ENCODE peak calls at places on chromosome 10, in eight cellular contexts. U, T, Z, K, Q, X, I and L are unnamed samples.

GRCh38 chr10:73609116-73609515 is 18.0 kb upstream of the USP54 start:
- DNase-seq in U (no peak), T (no peak), Z (no peak), K (no peak), Q (no peak), X (no peak), I (no peak), L (no peak)

GRCh38 chr10:132572545-132572937 is 35.0 kb downstream of the INPP5A start:
- DNase-seq in U (no peak), T (no peak), Z (no peak), K (no peak), Q (no peak), X (no peak), I (no peak), L (no peak)

GRCh38 chr10:116082762-116083161 is 190.2 kb downstream of the GFRA1 start:
- DNase-seq in U (no peak), T (no peak), Z (peak), K (no peak), Q (no peak), X (no peak), I (no peak), L (no peak)

GRCh38 chr10:109898666-109899577 is 24.4 kb downstream of the XPNPEP1 start:
- DNase-seq in U (peak), T (no peak), Z (peak), K (peak), Q (no peak), X (no peak), I (no peak), L (no peak)

GRCh38 chr10:21989453-21990154 is 13.9 kb downstream of the DNAJC1 start:
- DNase-seq in U (peak), T (no peak), Z (peak), K (peak), Q (peak), X (peak), I (peak), L (no peak)

GRCh38 chr10:59700709-59701108 is 8.9 kb downstream of the SLC16A9 start:
- DNase-seq in U (no peak), T (no peak), Z (no peak), K (no peak), Q (no peak), X (no peak), I (no peak), L (no peak)

GRCh38 chr10:17872191-17873091 is 63.3 kb downstream of the MRC1 start:
- DNase-seq in U (no peak), T (no peak), Z (no peak), K (no peak), Q (no peak), X (peak), I (no peak), L (no peak)

GRCh38 chr10:14056545-14057332 is 274.0 kb downstream of the FRMD4A start:
- DNase-seq in U (no peak), T (no peak), Z (no peak), K (no peak), Q (no peak), X (no peak), I (no peak), L (no peak)

GRCh38 chr10:124744688-124745055 is 494 bp upstream of the FAM53B start:
- DNase-seq in U (no peak), T (no peak), Z (no peak), K (no peak), Q (no peak), X (no peak), I (no peak), L (no peak)

GRCh38 chr10:124084693-124085092 is 8.7 kb downstream of the CHST15 start:
- DNase-seq in U (no peak), T (no peak), Z (no peak), K (no peak), Q (no peak), X (no peak), I (no peak), L (no peak)

GRCh38 chr10:110305767-110306451 is 1.2 kb upstream of the SMNDC1 start:
- DNase-seq in U (peak), T (peak), Z (no peak), K (no peak), Q (no peak), X (peak), I (no peak), L (no peak)

GRCh38 chr10:110641256-110641655 is 2.9 kb upstream of the RBM20 start:
- DNase-seq in U (no peak), T (no peak), Z (no peak), K (peak), Q (no peak), X (no peak), I (peak), L (no peak)

GRCh38 chr10:80506189-80506575 is 31.5 kb upstream of the SH2D4B start:
- DNase-seq in U (no peak), T (no peak), Z (no peak), K (no peak), Q (no peak), X (no peak), I (no peak), L (no peak)

GRCh38 chr10:43574906-43575305 is 490 bp upstream of the ZNF239 start:
- DNase-seq in U (no peak), T (no peak), Z (no peak), K (no peak), Q (no peak), X (no peak), I (no peak), L (no peak)

GRCh38 chr10:1411956-1412355 is 325.4 kb downstream of the ADARB2 start:
- DNase-seq in U (no peak), T (no peak), Z (no peak), K (no peak), Q (no peak), X (no peak), I (no peak), L (no peak)

GRCh38 chr10:36336315-36336714 is 694.2 kb upstream of the FZD8 start:
- DNase-seq in U (no peak), T (no peak), Z (no peak), K (no peak), Q (no peak), X (no peak), I (no peak), L (no peak)

GRCh38 chr10:34236927-34237326 is 578.2 kb downstream of the PARD3 start:
- DNase-seq in U (no peak), T (no peak), Z (no peak), K (no peak), Q (no peak), X (no peak), I (no peak), L (no peak)

GRCh38 chr10:79196470-79197461 is 128.0 kb downstream of the ZMIZ1 start:
- DNase-seq in U (peak), T (peak), Z (peak), K (peak), Q (peak), X (peak), I (peak), L (peak)

GRCh38 chr10:132104471-132105301 is 38.9 kb downstream of the JAKMIP3 start:
- DNase-seq in U (no peak), T (no peak), Z (no peak), K (peak), Q (no peak), X (no peak), I (no peak), L (no peak)

GRCh38 chr10:23172429-23172828 is 19.7 kb upstream of the PTF1A start:
- DNase-seq in U (no peak), T (no peak), Z (no peak), K (no peak), Q (no peak), X (no peak), I (no peak), L (no peak)

GRCh38 chr10:62183442-62183841 is 85.2 kb downstream of the RTKN2 start:
- DNase-seq in U (no peak), T (no peak), Z (no peak), K (no peak), Q (no peak), X (peak), I (no peak), L (no peak)

GRCh38 chr10:18822156-18822555 is 162.9 kb downstream of the ARL5B start:
- DNase-seq in U (no peak), T (no peak), Z (no peak), K (no peak), Q (no peak), X (no peak), I (no peak), L (no peak)

GRCh38 chr10:88165849-88166271 is 302.4 kb downstream of the PTEN start:
- DNase-seq in U (no peak), T (no peak), Z (no peak), K (no peak), Q (no peak), X (no peak), I (no peak), L (no peak)

GRCh38 chr10:95290446-95290800 is 380 bp downstream of the PDLIM1 start:
- DNase-seq in U (no peak), T (no peak), Z (peak), K (no peak), Q (no peak), X (no peak), I (no peak), L (no peak)

GRCh38 chr10:82150123-82150900 is 275.3 kb downstream of the NRG3 start:
- DNase-seq in U (no peak), T (no peak), Z (peak), K (peak), Q (peak), X (no peak), I (peak), L (no peak)

GRCh38 chr10:77084431-77085144 is 553.0 kb downstream of the KCNMA1 start:
- DNase-seq in U (no peak), T (no peak), Z (no peak), K (no peak), Q (no peak), X (no peak), I (peak), L (no peak)

GRCh38 chr10:103676058-103676785 is 179.2 kb downstream of the SH3PXD2A start:
- DNase-seq in U (peak), T (no peak), Z (no peak), K (peak), Q (no peak), X (no peak), I (peak), L (no peak)

GRCh38 chr10:23530079-23530478 is 91.2 kb downstream of the OTUD1 start:
- DNase-seq in U (no peak), T (no peak), Z (no peak), K (no peak), Q (no peak), X (no peak), I (no peak), L (no peak)

GRCh38 chr10:118953999-118954398 is 75.5 kb upstream of the NANOS1 start:
- DNase-seq in U (no peak), T (no peak), Z (peak), K (no peak), Q (peak), X (no peak), I (no peak), L (peak)

GRCh38 chr10:35595106-35595505 is 10.0 kb upstream of the GJD4 start:
- DNase-seq in U (no peak), T (no peak), Z (no peak), K (no peak), Q (no peak), X (no peak), I (no peak), L (no peak)

GRCh38 chr10:63767512-63767911 is 246.3 kb downstream of the REEP3 start:
- DNase-seq in U (no peak), T (no peak), Z (no peak), K (no peak), Q (no peak), X (no peak), I (no peak), L (no peak)

GRCh38 chr10:48740023-48740707 is 55.5 kb downstream of the WDFY4 start:
- DNase-seq in U (no peak), T (no peak), Z (no peak), K (no peak), Q (no peak), X (no peak), I (no peak), L (no peak)

GRCh38 chr10:46545861-46546590 is 10.4 kb downstream of the GPRIN2 start:
- DNase-seq in U (peak), T (peak), Z (peak), K (peak), Q (no peak), X (no peak), I (peak), L (peak)

GRCh38 chr10:54434782-54435181 is 366.2 kb downstream of the PCDH15 start:
- DNase-seq in U (no peak), T (no peak), Z (no peak), K (no peak), Q (no peak), X (no peak), I (no peak), L (no peak)

GRCh38 chr10:128422221-128422620 is 296.0 kb upstream of the MKI67 start:
- DNase-seq in U (no peak), T (no peak), Z (no peak), K (no peak), Q (no peak), X (no peak), I (no peak), L (no peak)

GRCh38 chr10:78982726-78983125 is 86.0 kb upstream of the ZMIZ1 start:
- DNase-seq in U (no peak), T (no peak), Z (no peak), K (no peak), Q (no peak), X (no peak), I (no peak), L (no peak)

GRCh38 chr10:9038146-9038714 is 983.7 kb downstream of the GATA3 start:
- DNase-seq in U (no peak), T (no peak), Z (peak), K (peak), Q (no peak), X (no peak), I (no peak), L (no peak)

GRCh38 chr10:43045246-43045621 is 31.6 kb upstream of the RET start:
- DNase-seq in U (peak), T (no peak), Z (peak), K (no peak), Q (no peak), X (no peak), I (no peak), L (no peak)